ENCODE peak calls at places on chromosomes 1 and 21, in seven cellular contexts. W is activated effector memory CD4-positive, alpha-beta T cell treated with anti-CD3 and anti-CD28 coated beads, Interleukin-2, amount 50 U/mL, for 16 hours; X is left ventricle myocardium inferior; Q is sciatic nerve; Z is activated naive CD4-positive, alpha-beta T cell treated with anti-CD3 and anti-CD28 coated beads, Interleukin-2, amount 50 U/mL, for 72 hours; U is GM20000; H is hypothalamus. E is an unnamed sample.

GRCh38 chr1:165129568-165130164 is 226.8 kb downstream of the LMX1A start:
- DNase-seq in W (peak), X (peak), Q (peak), Z (no peak), U (peak), H (peak), E (peak)

GRCh38 chr1:19640363-19641316 is 3.5 kb upstream of the NBL1 start:
- DNase-seq in W (no peak), X (no peak), Q (no peak), Z (no peak), U (no peak), H (no peak), E (peak)

GRCh38 chr1:180173952-180174351 is 19.3 kb downstream of the QSOX1 start:
- DNase-seq in W (no peak), X (peak), Q (peak), Z (no peak), U (no peak), H (no peak), E (no peak)

GRCh38 chr1:31042656-31043055 is 22.9 kb downstream of the PUM1 start:
- DNase-seq in W (no peak), X (no peak), Q (no peak), Z (no peak), U (no peak), H (no peak), E (no peak)

GRCh38 chr1:118978914-118979701 is 9.0 kb downstream of the TBX15 start:
- DNase-seq in W (no peak), X (no peak), Q (no peak), Z (no peak), U (no peak), H (no peak), E (no peak)

GRCh38 chr1:71521655-71522264 is 440.9 kb upstream of the ZRANB2 start:
- DNase-seq in W (no peak), X (no peak), Q (no peak), Z (no peak), U (peak), H (no peak), E (peak)

GRCh38 chr1:218869276-218869675 is 304.4 kb upstream of the LYPLAL1 start:
- DNase-seq in W (no peak), X (no peak), Q (no peak), Z (no peak), U (no peak), H (no peak), E (no peak)

GRCh38 chr1:53639251-53639721 is 99.7 kb downstream of the GLIS1 start:
- DNase-seq in W (peak), X (no peak), Q (peak), Z (no peak), U (no peak), H (no peak), E (no peak)

GRCh38 chr21:41783476-41784150 is 16.8 kb upstream of the RIPK4 start:
- DNase-seq in W (no peak), X (no peak), Q (no peak), Z (no peak), U (no peak), H (no peak), E (no peak)